ENCODE peak calls at places on chromosome 1, in nine cellular contexts. V is spleen, I is IMR-90, C is tibial nerve, Y is thyroid gland, S is vagina, B is A549, E is transverse colon, U is body of pancreas. X is an unnamed sample.

GRCh38 chr1:236058141-236058626 is 6.7 kb downstream of the NID1 start:
- DNase-seq in E (no peak), I (peak; percentile 57), S (no peak), U (no peak), B (no peak), C (no peak), V (no peak), Y (no peak), X (no peak)

GRCh38 chr1:173253046-173253445 is 45.9 kb upstream of the TNFSF4 start:
- DNase-seq in V (no peak), E (no peak), C (no peak), S (no peak), B (no peak), I (peak; percentile 61), Y (no peak), U (no peak), X (no peak)

GRCh38 chr1:227781314-227781930 is 34.1 kb upstream of the PRSS38 start:
- DNase-seq in B (no peak), Y (no peak), I (no peak), V (peak; percentile 67), E (no peak), U (peak; percentile 0), C (no peak), S (no peak), X (no peak)

GRCh38 chr1:117633936-117634335 is 28.1 kb downstream of the TENT5C start:
- DNase-seq in E (no peak), I (no peak), S (no peak), U (no peak), Y (no peak), C (no peak), V (peak; percentile 44), B (no peak), X (no peak)

GRCh38 chr1:203166192-203166940 is 9.3 kb downstream of the MYBPH start:
- DNase-seq in S (no peak), C (no peak), I (no peak), V (peak; percentile 51), Y (peak; percentile 42), U (peak; percentile 74), B (peak; percentile 15), E (peak; percentile 53), X (peak; percentile 12)

GRCh38 chr1:217026506-217026905 is 303.3 kb upstream of the ESRRG start:
- DNase-seq in I (peak; percentile 26), V (no peak), B (no peak), U (peak; percentile 38), E (no peak), S (no peak), C (no peak), Y (no peak), X (no peak)

GRCh38 chr1:92838519-92838918 is 6.7 kb downstream of the RPL5 start:
- DNase-seq in Y (no peak), B (no peak), V (no peak), C (no peak), S (no peak), I (peak; percentile 45), E (no peak), U (no peak), X (no peak)

GRCh38 chr1:114122891-114123621 is 30.6 kb downstream of the SYT6 start:
- DNase-seq in V (peak; percentile 59), S (no peak), E (no peak), I (peak; percentile 33), U (no peak), B (no peak), C (no peak), Y (no peak), X (no peak)

GRCh38 chr1:237851209-237851845 is 39.4 kb downstream of the ZP4 start:
- DNase-seq in S (no peak), B (peak; percentile 58), U (peak; percentile 65), C (no peak), E (peak; percentile 47), Y (peak; percentile 8), V (no peak), I (peak; percentile 35), X (no peak)

GRCh38 chr1:19646771-19647319 is 2.7 kb downstream of the NBL1 start:
- DNase-seq in Y (no peak), E (no peak), U (no peak), S (no peak), V (no peak), B (no peak), C (no peak), I (no peak), X (no peak)

GRCh38 chr1:19644761-19645543 is 841 bp downstream of the NBL1 start:
- DNase-seq in U (no peak), E (peak; percentile 54), C (no peak), Y (no peak), V (no peak), B (no peak), I (no peak), S (no peak), X (peak; percentile 36)

GRCh38 chr1:19645544-19646252 is 1.6 kb downstream of the NBL1 start:
- DNase-seq in Y (no peak), U (no peak), C (no peak), I (peak; percentile 28), S (no peak), E (peak; percentile 34), V (no peak), B (no peak), X (no peak)

GRCh38 chr1:19647643-19648042 is 3.5 kb downstream of the NBL1 start:
- DNase-seq in Y (no peak), I (no peak), U (no peak), C (no peak), S (no peak), V (no peak), E (peak; percentile 56), B (no peak), X (peak; percentile 42)

GRCh38 chr1:19646366-19646765 is 2.3 kb downstream of the NBL1 start:
- DNase-seq in U (no peak), I (no peak), E (peak; percentile 89), S (no peak), Y (no peak), V (no peak), C (no peak), B (peak; percentile 31), X (peak; percentile 70)
- TF ChIP-seq POLR2A in U (no peak), I (no peak), E (peak; percentile 83), S (no peak), Y (no peak), V (no peak), C (no peak), B (no peak), X (peak; percentile 57)

DNA sequence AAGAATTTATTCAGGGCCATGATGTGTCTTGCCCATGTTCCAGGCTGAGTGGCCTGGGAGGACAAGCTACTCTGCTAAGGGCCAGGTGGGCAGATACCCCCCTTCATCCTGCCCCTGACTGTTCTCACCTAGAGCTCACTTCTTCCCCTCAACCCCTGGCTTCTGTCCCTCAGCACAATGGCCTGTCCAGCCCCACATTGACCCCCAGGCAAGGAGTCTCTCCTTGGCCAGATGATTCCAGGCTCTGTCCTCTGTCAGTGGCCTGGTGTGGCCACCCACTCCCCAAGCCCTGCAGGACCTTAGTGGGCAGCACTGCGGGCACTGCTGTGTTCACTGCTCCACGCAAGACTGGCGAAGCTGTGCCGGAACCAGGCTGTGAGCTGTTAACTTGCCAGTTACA is 460.0 kb downstream of the MATN1 start:
- DNase-seq in I (no peak), C (no peak), S (no peak), B (no peak), V (peak; percentile 49), E (no peak), U (no peak), Y (peak; percentile 5), X (no peak)
- H3K4me1 ChIP-seq in I (no peaks in the 10 kb centered on the region), C (no peaks in the 10 kb centered on the region), S (no peaks in the 10 kb centered on the region), B (no peaks in the 10 kb centered on the region), V (no peaks in the 10 kb centered on the region), E (no peaks in the 10 kb centered on the region), U (no peaks in the 10 kb centered on the region), Y (no peaks in the 10 kb centered on the region), X (no peaks in the 10 kb centered on the region)

DNA sequence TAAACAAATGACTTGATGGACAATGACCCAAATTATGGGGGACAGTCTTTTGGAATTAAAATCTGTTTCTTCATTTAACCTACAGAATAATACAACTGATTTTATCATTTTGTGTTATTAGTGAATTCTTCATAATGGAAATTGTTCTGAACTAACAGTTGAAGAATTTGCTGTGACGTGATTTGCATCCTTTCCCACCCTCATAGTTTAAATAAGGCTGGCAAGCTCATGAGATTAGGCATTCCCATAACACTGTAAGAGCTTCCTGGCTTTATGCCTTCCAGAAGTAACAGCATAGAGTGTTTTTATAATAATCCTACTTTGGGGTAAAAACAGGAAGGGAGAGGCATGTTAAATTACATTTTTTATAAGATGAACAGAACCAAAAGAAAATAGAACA is 95.7 kb downstream of the ATP6V1G3 start:
- DNase-seq in I (peak; percentile 90), S (no peak), E (no peak), C (no peak), V (no peak), B (no peak), U (no peak), Y (no peak), X (no peak)
- TF ChIP-seq POLR2A in I (no peak), S (no peak), E (no peak), C (no peak), V (no peak), B (no peak), U (no peak), Y (no peak), X (no peak)

GRCh38 chr1:208223136-208223535 is 21.0 kb downstream of the PLXNA2 start:
- DNase-seq in B (no peak), U (no peak), S (no peak), Y (no peak), I (peak; percentile 51), C (no peak), V (no peak), E (no peak), X (no peak)

GRCh38 chr1:208219659-208220282 is 24.4 kb downstream of the PLXNA2 start:
- DNase-seq in C (no peak), U (no peak), B (no peak), V (no peak), Y (no peak), E (no peak), S (no peak), I (peak; percentile 61), X (no peak)

GRCh38 chr1:208224192-208224713 is 19.9 kb downstream of the PLXNA2 start:
- DNase-seq in B (no peak), E (no peak), Y (no peak), S (no peak), V (no peak), C (no peak), U (no peak), I (no peak), X (no peak)

GRCh38 chr1:208221291-208221622 is 22.9 kb downstream of the PLXNA2 start:
- DNase-seq in I (no peak), U (no peak), Y (peak; percentile 77), C (no peak), B (no peak), S (no peak), V (no peak), E (no peak), X (no peak)

DNA sequence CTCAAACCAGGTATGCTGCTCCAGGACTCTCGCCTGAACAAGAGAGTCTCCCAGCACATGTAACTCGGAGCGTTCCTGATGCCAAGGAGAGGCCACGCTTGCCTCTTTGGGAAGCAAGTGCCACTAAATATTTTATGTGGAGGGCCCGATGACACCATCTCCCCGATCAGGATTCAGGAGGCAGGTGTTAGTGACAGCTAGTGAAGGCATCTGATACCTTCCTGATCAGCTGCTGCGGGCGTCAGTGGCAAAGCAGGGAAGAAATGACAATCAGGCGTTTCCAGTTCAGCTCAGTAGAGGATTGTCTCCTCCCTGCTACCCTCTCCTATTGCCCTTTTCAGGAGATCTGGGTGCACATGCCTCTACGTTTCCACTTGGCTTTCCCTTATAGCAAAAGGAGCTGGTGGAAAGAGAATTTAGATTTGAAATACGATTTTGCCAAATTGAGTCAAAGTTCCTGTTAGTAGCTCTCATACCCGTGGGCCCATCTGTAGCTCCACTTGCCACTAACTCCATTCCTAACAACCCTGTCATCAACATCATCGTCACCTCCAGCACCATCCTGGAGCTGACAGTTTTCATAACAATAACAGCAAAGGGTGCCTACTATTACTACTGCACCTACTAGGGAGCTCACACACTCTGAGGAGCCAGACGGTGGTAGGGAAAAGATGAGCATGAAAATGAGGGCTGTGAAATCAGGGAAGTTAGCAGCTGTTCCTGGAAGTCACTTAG is 21.6 kb downstream of the PLXNA2 start:
- DNase-seq in S (no peak), I (no peak), B (no peak), E (no peak), U (no peak), V (no peak), C (no peak), Y (no peak), X (no peak)
- H3K4me1 ChIP-seq in S (peaks cover 54% of the 10 kb centered on the region), I (peaks cover 24% of the 10 kb centered on the region), B (peaks cover 22% of the 10 kb centered on the region), E (peaks cover 40% of the 10 kb centered on the region), U (peaks cover 54% of the 10 kb centered on the region), V (peaks cover 13% of the 10 kb centered on the region), C (no peaks in the 10 kb centered on the region), Y (peaks cover 56% of the 10 kb centered on the region), X (no peaks in the 10 kb centered on the region)